ENCODE peak calls at places on chromosomes 4 and X, in six cellular contexts. Q is amniotic stem cell; M is mesenteric fat pad; V is naive thymus-derived CD8-positive, alpha-beta T cell; G is AG04450; Z is AML-193. F is an unnamed sample.

GRCh38 chr4:140071806-140072205 is 82.2 kb downstream of the MAML3 start:
- DNase-seq in V (peak), G (no peak), Z (peak), Q (no peak), M (no peak), F (peak)

GRCh38 chr4:1305261-1305711 is 15.6 kb downstream of the MAEA start:
- DNase-seq in Q (no peak), V (no peak), M (no peak), G (no peak), Z (no peak), F (no peak)

GRCh38 chr4:74044676-74045075 is 6.2 kb upstream of the CXCL3 start:
- DNase-seq in V (no peak), G (no peak), Z (no peak), Q (no peak), M (no peak), F (no peak)

GRCh38 chr4:8585721-8586161 is 5.5 kb downstream of the GPR78 start:
- DNase-seq in V (no peak), M (peak), Z (no peak), G (no peak), Q (no peak), F (no peak)

GRCh38 chrX:153736871-153737441 is 12.3 kb downstream of the ABCD1 start:
- DNase-seq in Z (no peak), Q (no peak), G (no peak), M (no peak), V (no peak), F (no peak)

GRCh38 chrX:139826065-139827044 is 106.5 kb downstream of the ATP11C start:
- DNase-seq in M (no peak), Z (no peak), G (peak), Q (peak), V (no peak), F (no peak)

GRCh38 chrX:101442095-101442494 is 34.1 kb downstream of the HNRNPH2 start:
- DNase-seq in G (no peak), Q (no peak), Z (no peak), M (no peak), V (no peak), F (no peak)

GRCh38 chr4:20044502-20044911 is 207.2 kb upstream of the SLIT2 start:
- DNase-seq in M (no peak), G (peak), V (no peak), Q (peak), Z (no peak), F (no peak)

GRCh38 chrX:25156323-25156722 is 140.6 kb upstream of the ARX start:
- DNase-seq in Q (no peak), G (no peak), V (no peak), Z (no peak), M (no peak), F (no peak)

GRCh38 chr4:1644906-1645657 is 39.0 kb downstream of the FAM53A start:
- DNase-seq in M (no peak), Q (no peak), G (no peak), V (no peak), Z (no peak), F (no peak)

GRCh38 chr4:14157262-14157661 is 529.7 kb upstream of the BOD1L1 start:
- DNase-seq in V (no peak), G (no peak), Z (no peak), M (no peak), Q (no peak), F (no peak)

GRCh38 chrX:69538321-69538876 is 34.3 kb downstream of the NALF2 start:
- DNase-seq in V (peak), M (no peak), Q (peak), G (peak), Z (no peak), F (peak)

GRCh38 chr4:11542952-11543351 is 114.3 kb upstream of the HS3ST1 start:
- DNase-seq in Z (no peak), G (no peak), M (no peak), V (no peak), Q (no peak), F (no peak)

GRCh38 chr4:121072836-121073362 is 564 bp upstream of the NDNF start:
- DNase-seq in Z (no peak), V (peak), Q (no peak), G (no peak), M (no peak), F (no peak)

GRCh38 chr4:28073860-28074555 is 1213.4 kb downstream of the STIM2 start:
- DNase-seq in Q (no peak), G (no peak), V (no peak), M (no peak), Z (no peak), F (no peak)

GRCh38 chrX:9878141-9878875 is 88.8 kb upstream of the CLDN34 start:
- DNase-seq in G (no peak), M (peak), V (no peak), Z (no peak), Q (no peak), F (no peak)

GRCh38 chr4:185381794-185382193 is 13.9 kb downstream of the LRP2BP start:
- DNase-seq in Z (no peak), Q (no peak), V (no peak), G (no peak), M (no peak), F (no peak)

GRCh38 chr4:80202190-80202711 is 4.9 kb downstream of the PRDM8 start:
- DNase-seq in G (no peak), M (peak), Z (peak), V (peak), Q (peak), F (peak)

GRCh38 chrX:25810202-25810601 is 327.9 kb upstream of the MAGEB18 start:
- DNase-seq in G (peak), Q (no peak), Z (no peak), V (no peak), M (no peak), F (no peak)

GRCh38 chr4:85867281-85867680 is 392.3 kb downstream of the ARHGAP24 start:
- DNase-seq in V (no peak), Z (no peak), G (no peak), Q (no peak), M (no peak), F (no peak)

GRCh38 chr4:23882976-23883531 is 6.8 kb downstream of the PPARGC1A start:
- DNase-seq in V (no peak), Z (no peak), G (no peak), M (no peak), Q (no peak), F (no peak)

GRCh38 chrX:11205796-11206195 is 87.4 kb upstream of the AMELX start:
- DNase-seq in V (no peak), G (no peak), M (no peak), Z (no peak), Q (no peak), F (no peak)

GRCh38 chr4:145814246-145814645 is 124.4 kb downstream of the ZNF827 start:
- DNase-seq in Q (no peak), G (no peak), V (no peak), M (no peak), Z (no peak), F (no peak)

GRCh38 chr4:80268081-80268823 is 1.8 kb downstream of the FGF5 start:
- DNase-seq in G (no peak), Z (no peak), M (no peak), V (no peak), Q (no peak), F (no peak)

GRCh38 chr4:41281038-41281634 is 24.4 kb downstream of the UCHL1 start:
- DNase-seq in V (peak), Q (peak), G (no peak), M (no peak), Z (peak), F (peak)

GRCh38 chr4:173466101-173466500 is 63.9 kb downstream of the HAND2 start:
- DNase-seq in M (no peak), V (no peak), G (no peak), Z (no peak), Q (no peak), F (no peak)

GRCh38 chr4:151195801-151196200 is 81.2 kb upstream of the PRSS48 start:
- DNase-seq in Z (no peak), M (no peak), Q (no peak), G (no peak), V (no peak), F (no peak)

GRCh38 chrX:49271341-49271740 is 1.7 kb downstream of the PPP1R3F start:
- DNase-seq in M (no peak), Q (no peak), G (no peak), V (no peak), Z (no peak), F (no peak)

GRCh38 chrX:40279762-40280161 is 182.0 kb upstream of the BCOR start:
- DNase-seq in Z (no peak), G (no peak), M (no peak), Q (no peak), V (no peak), F (no peak)

GRCh38 chr4:119100640-119101039 is 35.0 kb upstream of the MYOZ2 start:
- DNase-seq in G (no peak), M (no peak), V (no peak), Q (no peak), Z (peak), F (no peak)

GRCh38 chr4:186485621-186486062 is 69.7 kb downstream of the MTNR1A start:
- DNase-seq in M (no peak), G (no peak), V (no peak), Z (no peak), Q (no peak), F (no peak)

GRCh38 chrX:70481424-70481823 is 36.8 kb downstream of the DLG3 start:
- DNase-seq in Z (no peak), Q (no peak), M (no peak), G (no peak), V (no peak), F (no peak)

GRCh38 chr4:165355900-165356300 is 22.9 kb upstream of the CPE start:
- DNase-seq in G (no peak), M (no peak), Z (peak), Q (no peak), V (no peak), F (no peak)

GRCh38 chr4:30867427-30867826 is 147.3 kb downstream of the PCDH7 start:
- DNase-seq in Q (no peak), G (no peak), V (no peak), M (no peak), Z (no peak), F (no peak)

GRCh38 chrX:128929281-128930057 is 593.8 kb downstream of the SMARCA1 start:
- DNase-seq in Q (no peak), G (no peak), Z (no peak), V (no peak), M (no peak), F (no peak)

GRCh38 chr4:68872442-68873217 is 56.8 kb downstream of the UGT2B10 start:
- DNase-seq in V (no peak), M (no peak), Z (no peak), Q (no peak), G (no peak), F (no peak)

GRCh38 chr4:187586892-187587291 is 408.7 kb upstream of the ZFP42 start:
- DNase-seq in Q (no peak), M (no peak), G (no peak), Z (no peak), V (no peak), F (no peak)

GRCh38 chrX:107940095-107940494 is 42.1 kb downstream of the TEX13B start:
- DNase-seq in M (no peak), Z (no peak), G (no peak), Q (no peak), V (no peak), F (no peak)